ENCODE peak calls at places on chromosomes 2 and 18, in nine cellular contexts. J is dermis microvascular lymphatic vessel endothelial cell, I is fibroblast of the conjunctiva, N is D341Med, S is right lobe of liver, K is GM23248, P is transverse colon, F is A172, A is posterior cingulate gyrus. U is an unnamed sample.
A peak's percentile ranks its signal among the peaks of the same experiment; 100 is the strongest.

GRCh38 chr2:19702267-19702666 is 199.5 kb downstream of the TTC32 start:
- DNase-seq in S (no peak), I (no peak), K (peak; percentile 50), F (no peak), J (no peak), A (no peak), P (no peak), N (no peak), U (no peak)

GRCh38 chr2:237475704-237476107 is 11.3 kb upstream of the MLPH start:
- DNase-seq in F (peak; percentile 87), I (no peak), A (no peak), J (no peak), N (no peak), S (no peak), K (peak; percentile 92), P (no peak), U (no peak)

GRCh38 chr2:234687718-234688475 is 191.0 kb upstream of the ARL4C start:
- DNase-seq in J (no peak), S (no peak), N (no peak), P (no peak), I (no peak), F (no peak), K (no peak), A (no peak), U (no peak)

GRCh38 chr2:233402346-233402745 is 48.1 kb downstream of the DGKD start:
- DNase-seq in J (no peak), F (no peak), I (no peak), N (no peak), A (no peak), K (no peak), S (no peak), P (no peak), U (no peak)

GRCh38 chr2:71778514-71779305 is 325.3 kb downstream of the DYSF start:
- DNase-seq in N (no peak), J (no peak), F (no peak), P (no peak), K (peak; percentile 15), S (no peak), I (no peak), A (no peak), U (no peak)

GRCh38 chr2:152063325-152063924 is 35.4 kb downstream of the CACNB4 start:
- DNase-seq in J (no peak), A (no peak), N (no peak), I (no peak), F (no peak), P (no peak), K (no peak), S (no peak), U (no peak)

GRCh38 chr2:127421116-127421800 is 3.0 kb downstream of the PROC start:
- DNase-seq in P (no peak), A (peak; percentile 45), I (no peak), K (no peak), F (no peak), N (no peak), J (no peak), S (no peak), U (peak; percentile 12)

GRCh38 chr2:102187191-102188150 is 648 bp downstream of the IL1RL2 start:
- DNase-seq in F (no peak), A (peak; percentile 86), J (no peak), K (peak; percentile 81), I (no peak), P (peak; percentile 53), S (peak; percentile 68), N (peak; percentile 18), U (peak; percentile 47)

GRCh38 chr18:8139127-8139591 is 470.1 kb upstream of the RAB12 start:
- DNase-seq in S (no peak), A (no peak), F (no peak), J (no peak), I (no peak), N (no peak), K (no peak), P (no peak), U (peak; percentile 61)

GRCh38 chr2:109134741-109135571 is 6.0 kb downstream of the SH3RF3 start:
- DNase-seq in S (no peak), F (no peak), K (no peak), P (no peak), A (no peak), N (peak; percentile 58), J (no peak), I (no peak), U (peak; percentile 5)

GRCh38 chr2:133952420-133952819 is 301.5 kb upstream of the MGAT5 start:
- DNase-seq in P (no peak), S (no peak), K (no peak), N (no peak), A (no peak), F (no peak), J (no peak), I (no peak), U (no peak)

GRCh38 chr2:223297788-223298187 is 245.8 kb downstream of the KCNE4 start:
- DNase-seq in A (no peak), N (no peak), F (no peak), J (no peak), K (peak; percentile 20), P (no peak), I (no peak), S (no peak), U (no peak)

GRCh38 chr2:20852670-20853069 is 29.8 kb upstream of the LDAH start:
- DNase-seq in N (no peak), I (no peak), A (no peak), K (no peak), F (no peak), J (no peak), S (no peak), P (no peak), U (no peak)

GRCh38 chr2:187575081-187576067 is 21.1 kb upstream of the TFPI start:
- DNase-seq in I (peak; percentile 48), F (no peak), S (no peak), N (no peak), P (no peak), J (peak; percentile 68), A (no peak), K (peak; percentile 37), U (no peak)

GRCh38 chr2:170711774-170712652 is 3.1 kb upstream of the SP5 start:
- DNase-seq in P (no peak), N (peak; percentile 33), I (no peak), F (no peak), K (no peak), J (no peak), A (no peak), S (peak; percentile 54), U (no peak)

GRCh38 chr2:205612661-205613060 is 69.6 kb upstream of the NRP2 start:
- DNase-seq in K (no peak), J (no peak), I (no peak), F (no peak), S (no peak), A (no peak), P (no peak), N (no peak), U (no peak)

GRCh38 chr2:6650311-6650710 is 215.4 kb downstream of the CMPK2 start:
- DNase-seq in P (no peak), A (peak; percentile 75), F (no peak), N (no peak), I (no peak), S (no peak), K (no peak), J (no peak), U (no peak)

GRCh38 chr2:39313575-39313974 is 69.8 kb upstream of the CDKL4 start:
- DNase-seq in S (no peak), K (peak; percentile 87), A (no peak), I (peak; percentile 12), J (no peak), F (peak; percentile 70), N (no peak), P (no peak), U (no peak)

GRCh38 chr18:2680216-2680792 is 24.8 kb downstream of the SMCHD1 start:
- DNase-seq in F (no peak), P (no peak), I (no peak), N (no peak), J (no peak), S (no peak), A (no peak), K (no peak), U (no peak)

GRCh38 chr2:25521665-25522387 is 151.6 kb downstream of the DTNB start:
- DNase-seq in N (peak; percentile 38), F (peak; percentile 58), J (peak; percentile 68), A (no peak), S (no peak), P (no peak), I (peak; percentile 75), K (peak; percentile 81), U (peak; percentile 47)

GRCh38 chr2:230934291-230935131 is 9.5 kb upstream of the GPR55 start:
- DNase-seq in N (no peak), S (no peak), J (no peak), I (no peak), P (no peak), F (no peak), K (no peak), A (no peak), U (no peak)